ENCODE peak calls at places on chromosomes 12 and 14, in seven cellular contexts. T is uterus, O is NB4, U is GM04503, B is bronchial epithelial cell, L is activated T-cell treated with anti-CD3 and anti-CD28 coated beads for 1 hour, N is T-helper 1 cell. S is an unnamed sample.
A peak's percentile ranks its signal among the peaks of the same experiment; 100 is the strongest.

GRCh38 chr14:64364907-64365306 is 23.2 kb upstream of the MTHFD1 start:
- DNase-seq in T (no peak), O (no peak), U (no peak), B (peak; percentile 57), L (no peak), N (no peak), S (no peak)

GRCh38 chr12:106267535-106267934 is 19.7 kb upstream of the CKAP4 start:
- DNase-seq in T (no peak), O (no peak), U (no peak), B (no peak), L (no peak), N (no peak), S (no peak)

GRCh38 chr12:49501895-49502294 is 36.9 kb upstream of the KCNH3 start:
- DNase-seq in T (no peak), O (no peak), U (no peak), B (no peak), L (no peak), N (no peak), S (no peak)

GRCh38 chr12:47725893-47726292 is 603 bp upstream of the ENDOU start:
- DNase-seq in T (no peak), O (peak; percentile 74), U (peak; percentile 70), B (peak; percentile 35), L (no peak), N (no peak), S (no peak)

GRCh38 chr12:124595444-124595843 is 28.0 kb upstream of the NCOR2 start:
- DNase-seq in T (no peak), O (no peak), U (no peak), B (no peak), L (no peak), N (no peak), S (no peak)

GRCh38 chr14:98966465-98967162 is 305.4 kb downstream of the BCL11B start:
- DNase-seq in T (no peak), O (no peak), U (no peak), B (no peak), L (no peak), N (no peak), S (no peak)

GRCh38 chr12:68236421-68237059 is 10.9 kb upstream of the IL26 start:
- DNase-seq in T (no peak), O (peak; percentile 64), U (no peak), B (peak; percentile 8), L (peak; percentile 12), N (peak; percentile 10), S (peak; percentile 13)

GRCh38 chr12:48680861-48681260 is 1.2 kb downstream of the KANSL2 start:
- DNase-seq in T (no peak), O (no peak), U (no peak), B (no peak), L (no peak), N (no peak), S (no peak)

GRCh38 chr14:65156568-65157366 is 54.5 kb upstream of the MAX start:
- DNase-seq in T (peak; percentile 65), O (peak; percentile 77), U (peak; percentile 78), B (peak; percentile 66), L (no peak), N (no peak), S (no peak)

GRCh38 chr12:2552000-2552399 is 242.8 kb upstream of the FKBP4 start:
- DNase-seq in T (no peak), O (no peak), U (no peak), B (no peak), L (no peak), N (no peak), S (no peak)

GRCh38 chr14:94906991-94907587 is 137.2 kb upstream of the GSC start:
- DNase-seq in T (no peak), O (no peak), U (no peak), B (no peak), L (no peak), N (no peak), S (no peak)

GRCh38 chr12:88574278-88574677 is 6.0 kb downstream of the KITLG start:
- DNase-seq in T (peak; percentile 53), O (no peak), U (no peak), B (no peak), L (no peak), N (no peak), S (no peak)

GRCh38 chr14:90405755-90406154 is 8.9 kb downstream of the CALM1 start:
- DNase-seq in T (no peak), O (no peak), U (no peak), B (no peak), L (no peak), N (no peak), S (no peak)

GRCh38 chr14:39897657-39898056 is 465.4 kb upstream of the FBXO33 start:
- DNase-seq in T (no peak), O (no peak), U (no peak), B (no peak), L (no peak), N (no peak), S (no peak)

GRCh38 chr14:104110491-104111209 is 25.1 kb downstream of the ASPG start:
- DNase-seq in T (no peak), O (no peak), U (no peak), B (peak; percentile 9), L (no peak), N (no peak), S (no peak)

GRCh38 chr14:104223101-104223809 is 84.9 kb downstream of the KIF26A start:
- DNase-seq in T (no peak), O (no peak), U (no peak), B (no peak), L (no peak), N (no peak), S (no peak)

GRCh38 chr12:26668230-26668629 is 164.8 kb downstream of the ITPR2 start:
- DNase-seq in T (no peak), O (no peak), U (no peak), B (no peak), L (no peak), N (no peak), S (no peak)

GRCh38 chr12:32455607-32456063 is 56.3 kb downstream of the FGD4 start:
- DNase-seq in T (no peak), O (peak; percentile 81), U (peak; percentile 18), B (peak; percentile 77), L (no peak), N (no peak), S (no peak)

GRCh38 chr14:61388173-61388975 is 67.0 kb downstream of the PRKCH start:
- DNase-seq in T (no peak), O (no peak), U (peak; percentile 8), B (peak; percentile 91), L (no peak), N (no peak), S (peak; percentile 16)

GRCh38 chr14:50736932-50737419 is 68.9 kb upstream of the SAV1 start:
- DNase-seq in T (no peak), O (no peak), U (no peak), B (no peak), L (no peak), N (no peak), S (no peak)

GRCh38 chr14:99230271-99231141 is 41.5 kb downstream of the BCL11B start:
- DNase-seq in T (no peak), O (peak; percentile 15), U (no peak), B (peak; percentile 25), L (peak; percentile 64), N (peak; percentile 82), S (peak; percentile 75)

GRCh38 chr12:71214511-71215285 is 56.9 kb upstream of the TSPAN8 start:
- DNase-seq in T (no peak), O (no peak), U (no peak), B (no peak), L (no peak), N (no peak), S (no peak)

GRCh38 chr12:47033797-47034555 is 45.4 kb upstream of the PCED1B start:
- DNase-seq in T (no peak), O (no peak), U (no peak), B (peak; percentile 83), L (no peak), N (no peak), S (no peak)

GRCh38 chr12:91923864-91924263 is 221.8 kb downstream of the BTG1 start:
- DNase-seq in T (no peak), O (no peak), U (no peak), B (no peak), L (no peak), N (peak; percentile 1), S (no peak)

GRCh38 chr14:80692903-80693302 is 248.6 kb downstream of the CEP128 start:
- DNase-seq in T (no peak), O (no peak), U (no peak), B (no peak), L (no peak), N (no peak), S (no peak)

GRCh38 chr12:42237853-42238239 is 202 bp downstream of the YAF2 start:
- DNase-seq in T (no peak), O (no peak), U (no peak), B (no peak), L (no peak), N (no peak), S (no peak)